ENCODE peak calls at places on chromosomes 5 and 9, in nine cellular contexts. K is heart left ventricle, V is cardiac muscle cell, U is brain microvascular endothelial cell, D is breast epithelium, F is tibial nerve, A is upper lobe of right lung, R is lower lobe of right lung, Z is PC-9. O is an unnamed sample.

GRCh38 chr5:145937432-145938250 is 1.3 kb downstream of the SH3RF2 start:
- DNase-seq in F (no peak), R (no peak), A (peak), V (no peak), K (no peak), Z (peak), U (no peak), D (no peak), O (no peak)

GRCh38 chr5:61254969-61255555 is 77.0 kb upstream of the ZSWIM6 start:
- DNase-seq in Z (peak), D (no peak), V (no peak), F (no peak), R (no peak), U (no peak), A (no peak), K (no peak), O (no peak)

GRCh38 chr5:94785111-94785510 is 166.6 kb downstream of the SLF1 start:
- DNase-seq in R (no peak), F (no peak), V (no peak), A (no peak), U (no peak), Z (no peak), K (no peak), D (no peak), O (no peak)

GRCh38 chr5:1538276-1538675 is 14.5 kb upstream of the LPCAT1 start:
- DNase-seq in R (no peak), A (peak), V (no peak), F (no peak), U (no peak), Z (no peak), K (no peak), D (peak), O (no peak)

GRCh38 chr9:69546265-69546664 is 125.9 kb downstream of the APBA1 start:
- DNase-seq in D (no peak), V (peak), K (no peak), R (no peak), A (no peak), F (no peak), Z (peak), U (no peak), O (peak)

GRCh38 chr9:130343445-130343918 is 77.9 kb downstream of the HMCN2 start:
- DNase-seq in D (no peak), K (peak), A (no peak), R (no peak), U (no peak), Z (no peak), F (peak), V (no peak), O (peak)

GRCh38 chr5:81856948-81857928 is 106.3 kb upstream of the SSBP2 start:
- DNase-seq in D (peak), R (peak), A (peak), U (no peak), F (peak), K (peak), V (no peak), Z (peak), O (peak)

GRCh38 chr5:119470851-119471451 is 18.7 kb downstream of the HSD17B4 start:
- DNase-seq in V (peak), F (no peak), R (no peak), K (no peak), A (no peak), U (peak), Z (no peak), D (no peak), O (no peak)

GRCh38 chr9:28938981-28939380 is 1365.7 kb upstream of the C9orf72 start:
- DNase-seq in V (no peak), K (no peak), Z (no peak), R (no peak), F (no peak), U (no peak), D (no peak), A (no peak), O (no peak)

GRCh38 chr9:1766042-1766441 is 249.1 kb upstream of the SMARCA2 start:
- DNase-seq in A (no peak), F (no peak), K (no peak), V (no peak), Z (no peak), U (no peak), D (no peak), R (no peak), O (no peak)

GRCh38 chr9:107222020-107222522 is 61.0 kb upstream of the RAD23B start:
- DNase-seq in A (no peak), F (no peak), U (peak), R (no peak), D (no peak), Z (no peak), K (no peak), V (peak), O (no peak)

GRCh38 chr5:138594305-138595058 is 19.3 kb upstream of the HSPA9 start:
- DNase-seq in D (no peak), R (no peak), K (no peak), Z (no peak), V (no peak), A (no peak), U (no peak), F (no peak), O (no peak)

GRCh38 chr9:24293391-24293790 is 252.3 kb downstream of the IZUMO3 start:
- DNase-seq in Z (no peak), V (no peak), U (no peak), F (no peak), R (no peak), D (no peak), A (no peak), K (no peak), O (no peak)

GRCh38 chr5:148911386-148911785 is 85.0 kb downstream of the ADRB2 start:
- DNase-seq in Z (no peak), F (no peak), K (no peak), R (no peak), D (no peak), U (no peak), V (no peak), A (no peak), O (no peak)

GRCh38 chr5:168659286-168659847 is 80.2 kb upstream of the PANK3 start:
- DNase-seq in V (no peak), K (no peak), U (no peak), A (no peak), R (no peak), F (no peak), D (no peak), Z (no peak), O (no peak)

GRCh38 chr5:135050244-135050767 is 16.3 kb upstream of the PITX1 start:
- DNase-seq in F (no peak), K (no peak), D (no peak), V (no peak), U (no peak), A (no peak), R (peak), Z (no peak), O (no peak)

GRCh38 chr9:127053057-127053821 is 69.2 kb downstream of the ANGPTL2 start:
- DNase-seq in R (no peak), F (no peak), V (no peak), D (no peak), U (no peak), K (peak), Z (no peak), A (no peak), O (no peak)

GRCh38 chr5:143481697-143482531 is 78.4 kb upstream of the NR3C1 start:
- DNase-seq in D (no peak), F (no peak), R (no peak), K (no peak), V (peak), U (no peak), A (no peak), Z (no peak), O (no peak)

GRCh38 chr5:137439645-137440044 is 59.5 kb downstream of the SPOCK1 start:
- DNase-seq in V (no peak), K (no peak), A (no peak), D (no peak), U (no peak), Z (no peak), R (no peak), F (no peak), O (no peak)

GRCh38 chr9:31677415-31677814 is 707.0 kb upstream of the ACO1 start:
- DNase-seq in U (no peak), D (no peak), Z (no peak), R (no peak), V (no peak), K (no peak), A (no peak), F (no peak), O (no peak)

GRCh38 chr9:125418404-125418803 is 156.8 kb downstream of the GAPVD1 start:
- DNase-seq in A (no peak), Z (no peak), V (no peak), U (no peak), K (peak), R (no peak), F (no peak), D (no peak), O (no peak)

GRCh38 chr5:16051246-16051645 is 128.3 kb downstream of the MARCHF11 start:
- DNase-seq in D (no peak), U (peak), Z (no peak), F (no peak), V (no peak), A (no peak), R (no peak), K (no peak), O (no peak)

GRCh38 chr9:84862308-84862707 is 192.8 kb downstream of the NTRK2 start:
- DNase-seq in A (no peak), F (no peak), D (no peak), K (no peak), Z (no peak), V (no peak), U (no peak), R (no peak), O (no peak)

GRCh38 chr5:178602752-178603151 is 12.6 kb upstream of the COL23A1 start:
- DNase-seq in U (no peak), V (no peak), Z (no peak), K (no peak), F (no peak), D (no peak), A (no peak), R (no peak), O (no peak)

GRCh38 chr5:172541119-172541763 is 86.9 kb upstream of the SH3PXD2B start:
- DNase-seq in R (no peak), F (no peak), U (no peak), A (peak), K (no peak), Z (no peak), D (peak), V (no peak), O (no peak)

GRCh38 chr5:35229076-35230042 is 928 bp downstream of the PRLR start:
- DNase-seq in R (peak), U (no peak), A (peak), V (no peak), D (no peak), K (no peak), F (no peak), Z (no peak), O (no peak)

GRCh38 chr5:173764321-173765029 is 123.7 kb upstream of the CPEB4 start:
- DNase-seq in R (peak), Z (peak), D (peak), U (peak), V (peak), F (peak), K (peak), A (peak), O (peak)

GRCh38 chr5:148910686-148911361 is 84.4 kb downstream of the ADRB2 start:
- DNase-seq in F (peak), U (peak), Z (peak), D (no peak), R (peak), K (peak), V (peak), A (peak), O (no peak)

GRCh38 chr5:78509145-78509865 is 139.3 kb downstream of the LHFPL2 start:
- DNase-seq in F (no peak), Z (no peak), R (no peak), D (no peak), V (no peak), K (no peak), A (no peak), U (no peak), O (no peak)

GRCh38 chr9:134136117-134136996 is 475 bp downstream of the WDR5 start:
- DNase-seq in R (no peak), U (no peak), A (peak), F (no peak), K (peak), D (no peak), Z (peak), V (peak), O (no peak)

GRCh38 chr5:159339451-159339850 is 9.2 kb upstream of the IL12B start:
- DNase-seq in D (no peak), V (no peak), Z (no peak), R (no peak), A (no peak), K (no peak), U (no peak), F (no peak), O (no peak)

GRCh38 chr9:19976226-19976625 is 187.4 kb upstream of the SLC24A2 start:
- DNase-seq in R (no peak), Z (no peak), U (no peak), K (no peak), V (no peak), D (no peak), F (no peak), A (no peak), O (no peak)

GRCh38 chr5:137091473-137091872 is 407.7 kb downstream of the SPOCK1 start:
- DNase-seq in K (peak), Z (no peak), R (no peak), F (no peak), V (peak), U (no peak), A (no peak), D (no peak), O (no peak)

GRCh38 chr9:130857864-130858730 is 23.0 kb downstream of the ABL1 start:
- DNase-seq in R (no peak), D (peak), A (no peak), U (peak), F (peak), K (peak), Z (no peak), V (peak), O (no peak)

GRCh38 chr5:69415584-69415958 is 655 bp downstream of the MARVELD2 start:
- DNase-seq in K (no peak), F (no peak), U (no peak), V (no peak), D (peak), A (peak), Z (peak), R (no peak), O (no peak)

GRCh38 chr5:131682824-131683223 is 47.8 kb upstream of the RAPGEF6 start:
- DNase-seq in A (no peak), D (no peak), U (no peak), F (no peak), K (no peak), Z (no peak), R (no peak), V (no peak), O (no peak)

GRCh38 chr5:68460147-68460760 is 244.7 kb downstream of the PIK3R1 start:
- DNase-seq in F (peak), D (no peak), Z (peak), V (peak), U (peak), K (no peak), A (no peak), R (no peak), O (no peak)

GRCh38 chr5:168656633-168657032 is 77.5 kb upstream of the PANK3 start:
- DNase-seq in Z (no peak), R (no peak), F (peak), D (peak), U (no peak), K (no peak), A (no peak), V (peak), O (no peak)

GRCh38 chr5:2749514-2750025 is 1.9 kb downstream of the IRX2 start:
- DNase-seq in V (no peak), F (no peak), R (peak), D (no peak), U (no peak), K (no peak), Z (no peak), A (no peak), O (no peak)

DNA sequence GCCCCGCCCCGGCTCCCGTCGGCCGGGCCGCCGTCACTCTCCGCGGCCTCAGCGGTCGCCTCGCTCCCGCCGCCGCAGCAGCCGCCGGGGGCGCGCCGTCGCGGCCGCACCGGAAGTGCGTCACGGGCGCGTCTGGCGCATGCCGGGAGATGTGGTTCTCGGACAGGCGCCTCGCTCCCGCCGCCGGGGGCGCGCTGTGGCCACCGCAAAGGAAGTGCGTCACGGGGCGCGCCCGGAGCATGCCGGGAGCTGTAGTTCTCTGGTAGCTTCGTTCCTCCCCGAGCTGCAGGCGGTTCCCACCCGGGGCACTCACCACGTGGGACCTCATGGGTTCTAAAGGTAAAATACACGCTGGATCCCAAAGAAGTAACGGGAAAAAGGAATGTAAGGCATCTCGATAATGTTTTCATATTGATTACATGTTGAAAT is at the start of gene UBAC1:
- DNase-seq in K (peak), U (peak), Z (peak), A (peak), V (peak), F (peak), D (peak), R (peak), O (peak)
- TF ChIP-seq CTCF in K (peak), U (peak), Z (no peak), A (peak), V (no peak), F (peak), D (peak), R (peak), O (peak)

GRCh38 chr9:264231-264630 is 49.6 kb downstream of the DOCK8 start:
- DNase-seq in A (no peak), Z (no peak), K (no peak), F (no peak), V (no peak), D (no peak), U (no peak), R (no peak), O (no peak)

GRCh38 chr9:257957-258356 is 43.3 kb downstream of the DOCK8 start:
- DNase-seq in D (no peak), Z (no peak), V (no peak), U (no peak), F (no peak), A (no peak), K (no peak), R (no peak), O (no peak)

GRCh38 chr9:254516-254915 is 39.9 kb downstream of the DOCK8 start:
- DNase-seq in U (no peak), V (no peak), A (no peak), F (no peak), D (no peak), R (no peak), K (no peak), Z (no peak), O (no peak)

GRCh38 chr9:265209-265900 is 50.7 kb downstream of the DOCK8 start:
- DNase-seq in U (no peak), F (no peak), D (no peak), Z (no peak), A (no peak), K (no peak), V (no peak), R (no peak), O (no peak)

GRCh38 chr9:259405-260404 is 45.0 kb downstream of the DOCK8 start:
- DNase-seq in F (no peak), K (no peak), U (no peak), A (no peak), Z (no peak), R (no peak), V (no peak), D (no peak), O (no peak)
- H3K27ac ChIP-seq in F (no peak), K (no peak), U (no peak), A (no peak), Z (no peak), R (no peak), V (no peak), D (no peak), O (no peak)

DNA sequence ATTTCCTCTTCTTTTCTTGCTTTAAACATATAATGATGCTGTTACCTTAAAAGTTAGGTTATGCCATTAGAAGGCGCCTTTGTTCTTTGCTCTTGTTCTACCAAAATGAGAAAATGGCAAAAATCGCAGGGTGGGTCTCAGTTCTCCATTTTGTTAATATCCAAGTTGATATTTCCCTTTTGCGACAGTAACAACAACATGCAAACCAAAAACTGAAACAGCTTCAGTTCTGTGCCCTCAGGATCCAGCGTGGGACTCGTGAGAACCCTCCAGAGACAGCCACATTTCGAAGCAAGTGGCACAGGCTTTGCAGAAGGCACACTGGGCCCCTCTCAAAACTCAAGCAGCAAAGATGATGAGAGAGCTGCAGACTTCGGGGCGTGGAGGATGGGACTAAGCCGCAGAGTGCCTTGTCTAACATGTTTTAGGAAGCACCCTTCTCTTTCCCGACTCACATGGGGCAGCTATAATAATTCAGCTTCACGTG is 33.0 kb upstream of the LCP2 start:
- DNase-seq in Z (no peak), U (no peak), A (no peak), F (no peak), R (no peak), V (no peak), D (no peak), K (no peak), O (no peak)
- TF ChIP-seq CTCF in Z (no peak), U (no peak), A (no peak), F (no peak), R (no peak), V (no peak), D (no peak), K (no peak), O (no peak)

DNA sequence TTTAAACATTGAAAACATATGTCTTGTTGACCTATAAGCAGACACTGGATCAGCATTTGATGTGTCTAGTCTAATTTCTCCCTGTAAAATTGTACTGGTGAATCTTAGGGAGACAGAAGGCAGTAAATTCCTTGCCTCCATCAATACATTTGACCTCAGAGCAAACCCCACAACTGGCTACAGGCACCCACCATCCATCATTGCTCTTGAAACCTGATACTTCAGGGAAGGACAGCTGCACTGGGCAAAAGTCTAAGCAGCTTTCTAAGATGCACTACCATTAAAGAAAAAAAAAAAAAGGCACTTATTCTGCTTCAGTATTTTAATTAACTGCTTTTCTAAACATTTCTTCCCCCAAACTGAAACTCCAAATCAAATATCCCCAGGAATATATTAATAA is 1051.3 kb upstream of the DMAC1 start:
- DNase-seq in D (no peak), Z (no peak), K (no peak), V (no peak), F (no peak), A (no peak), R (no peak), U (no peak), O (no peak)
- H3K27ac ChIP-seq in D (no peak), Z (no peak), K (no peak), V (no peak), F (no peak), A (no peak), R (no peak), U (no peak), O (no peak)

GRCh38 chr5:140261403-140262171 is 41.3 kb downstream of the PFDN1 start:
- DNase-seq in K (peak), Z (peak), R (peak), V (peak), A (peak), D (peak), F (peak), U (peak), O (peak)
- TF ChIP-seq CTCF in K (no peak), Z (no peak), R (no peak), V (peak), A (peak), D (no peak), F (no peak), U (peak), O (peak)

O was measured in dorsolateral prefrontal cortex.